ENCODE peak calls at places on chromosomes 1 and 21, in five cellular contexts. U is posterior cingulate gyrus, I is neural crest cell, N is AG20443, T is HAP-1. S is an unnamed sample.

GRCh38 chr1:115976900-115977480 is 677 bp downstream of the SLC22A15 start:
- DNase-seq in I (no peak), N (no peak), U (peak), T (peak), S (no peak)

GRCh38 chr1:1118011-1118892 is 2.4 kb upstream of the C1orf159 start:
- DNase-seq in T (no peak), U (peak), N (no peak), I (no peak), S (no peak)

GRCh38 chr1:175563556-175563955 is 179.8 kb downstream of the TNR start:
- DNase-seq in N (no peak), T (no peak), U (no peak), I (no peak), S (no peak)

GRCh38 chr1:20997602-20998235 is 179.0 kb downstream of the EIF4G3 start:
- DNase-seq in N (no peak), U (no peak), T (no peak), I (no peak), S (no peak)

GRCh38 chr21:30072496-30072895 is 94.1 kb downstream of the CLDN17 start:
- DNase-seq in U (no peak), T (no peak), I (peak), N (peak), S (no peak)

GRCh38 chr1:114231301-114231700 is 77.6 kb upstream of the SYT6 start:
- DNase-seq in N (no peak), U (no peak), T (no peak), I (no peak), S (no peak)

GRCh38 chr1:54117815-54118563 is 34.8 kb downstream of the CDCP2 start:
- DNase-seq in N (no peak), I (no peak), U (peak), T (no peak), S (peak)

GRCh38 chr1:217322834-217323233 is 308.1 kb downstream of the GPATCH2 start:
- DNase-seq in I (no peak), N (no peak), T (no peak), U (no peak), S (no peak)

GRCh38 chr1:29975036-29975694 is 738.8 kb downstream of the PTPRU start:
- DNase-seq in U (peak), N (peak), T (peak), I (peak), S (no peak)

GRCh38 chr1:8540266-8540926 is 222.5 kb downstream of the SLC45A1 start:
- DNase-seq in I (no peak), N (peak), U (no peak), T (no peak), S (no peak)

GRCh38 chr1:221759436-221759835 is 17.5 kb upstream of the DUSP10 start:
- DNase-seq in U (no peak), N (no peak), I (no peak), T (no peak), S (no peak)

GRCh38 chr1:205444931-205445652 is 10.8 kb downstream of the BLACAT1 start:
- DNase-seq in U (peak), T (peak), I (no peak), N (no peak), S (no peak)

GRCh38 chr1:16968372-16968771 is 12.0 kb downstream of the MFAP2 start:
- DNase-seq in U (no peak), T (no peak), N (no peak), I (no peak), S (no peak)

GRCh38 chr1:71667224-71667623 is 586.4 kb upstream of the ZRANB2 start:
- DNase-seq in U (no peak), N (peak), I (no peak), T (peak), S (no peak)

GRCh38 chr1:110056284-110056680 is 14.2 kb downstream of the ALX3 start:
- DNase-seq in I (no peak), N (peak), U (no peak), T (no peak), S (no peak)

GRCh38 chr21:36550761-36551160 is 70.8 kb upstream of the CLDN14 start:
- DNase-seq in T (no peak), N (peak), I (no peak), U (no peak), S (no peak)

GRCh38 chr1:85245456-85245855 is 14.0 kb downstream of the C1orf52 start:
- DNase-seq in N (no peak), U (no peak), T (no peak), I (no peak), S (no peak)

GRCh38 chr21:42974832-42975820 is 764 bp downstream of the PKNOX1 start:
- DNase-seq in I (peak), N (peak), U (peak), T (peak), S (peak)

GRCh38 chr1:65958561-65959350 is 166.1 kb downstream of the PDE4B start:
- DNase-seq in I (peak), U (no peak), N (peak), T (no peak), S (no peak)

GRCh38 chr1:231803353-231803752 is 176.8 kb downstream of the DISC1 start:
- DNase-seq in T (no peak), N (peak), U (no peak), I (no peak), S (no peak)

GRCh38 chr1:170471310-170471839 is 60.6 kb upstream of the GORAB start:
- DNase-seq in T (no peak), N (peak), U (no peak), I (no peak), S (no peak)

GRCh38 chr1:235011064-235011598 is 117.5 kb downstream of the TOMM20 start:
- DNase-seq in T (no peak), U (no peak), I (no peak), N (no peak), S (no peak)

GRCh38 chr1:230310381-230311163 is 115.6 kb downstream of the PGBD5 start:
- DNase-seq in I (peak), U (peak), T (peak), N (peak), S (peak)

GRCh38 chr1:1625824-1626206 is 6.2 kb upstream of the MMP23B start:
- DNase-seq in I (no peak), U (no peak), N (no peak), T (no peak), S (no peak)

GRCh38 chr1:185568155-185569123 is 165.8 kb upstream of the HMCN1 start:
- DNase-seq in U (no peak), N (no peak), T (no peak), I (no peak), S (no peak)

GRCh38 chr1:30668026-30668425 is 55.4 kb downstream of the MATN1 start:
- DNase-seq in U (peak), T (peak), I (no peak), N (peak), S (peak)

GRCh38 chr1:224223819-224224714 is 41.0 kb downstream of the DEGS1 start:
- DNase-seq in U (no peak), T (no peak), N (peak), I (no peak), S (peak)

GRCh38 chr1:89532866-89533265 is 8.2 kb downstream of the LRRC8B start:
- DNase-seq in U (no peak), N (no peak), T (no peak), I (no peak), S (no peak)

GRCh38 chr21:42677339-42678117 is 24.1 kb downstream of the PDE9A start:
- DNase-seq in N (no peak), U (peak), T (no peak), I (no peak), S (peak)

GRCh38 chr1:108053291-108054023 is 88.5 kb upstream of the VAV3 start:
- DNase-seq in U (no peak), I (no peak), N (peak), T (no peak), S (no peak)

GRCh38 chr1:22143065-22143514 is at the start of gene WNT4:
- DNase-seq in U (no peak), N (peak), T (peak), I (peak), S (no peak)

GRCh38 chr1:35557118-35557610 is at the start of gene KIAA0319L:
- DNase-seq in I (peak), U (peak), T (peak), N (peak), S (peak)

GRCh38 chr1:55427576-55427975 is 212.4 kb upstream of the USP24 start:
- DNase-seq in U (no peak), N (no peak), T (no peak), I (no peak), S (no peak)

GRCh38 chr1:31099283-31100063 is 34.0 kb upstream of the PUM1 start:
- DNase-seq in I (no peak), N (no peak), U (no peak), T (no peak), S (no peak)

GRCh38 chr1:54487571-54488050 is 60.4 kb upstream of the ACOT11 start:
- DNase-seq in U (peak), T (no peak), N (peak), I (no peak), S (peak)